ENCODE peak calls at places on chromosomes 7 and 10, in five cellular contexts. H is GM06990, N is OCI-LY7, B is endothelial cell, O is WERI-Rb-1. R is an unnamed sample.

GRCh38 chr7:115953554-115954248 is 76.9 kb downstream of the TFEC start:
- DNase-seq in B (no peak), N (no peak), H (no peak), O (no peak), R (no peak)

GRCh38 chr10:132507467-132507955 is 30.1 kb upstream of the INPP5A start:
- DNase-seq in H (no peak), O (no peak), B (no peak), N (no peak), R (no peak)

GRCh38 chr7:122304604-122304975 is at the start of gene FEZF1:
- DNase-seq in O (peak; percentile 41), B (peak; percentile 31), H (no peak), N (no peak), R (no peak)

GRCh38 chr10:62017141-62017870 is 115.8 kb downstream of the ARID5B start:
- DNase-seq in H (no peak), B (no peak), O (no peak), N (no peak), R (no peak)

GRCh38 chr7:155169498-155170065 is 99.5 kb downstream of the HTR5A start:
- DNase-seq in N (no peak), O (no peak), B (no peak), H (no peak), R (no peak)

GRCh38 chr7:1555813-1556540 is at the start of gene TMEM184A:
- DNase-seq in B (no peak), O (peak; percentile 96), H (peak; percentile 31), N (peak; percentile 75), R (no peak)

GRCh38 chr7:37732253-37732652 is 48.7 kb downstream of the GPR141 start:
- DNase-seq in O (peak; percentile 64), H (peak; percentile 26), N (peak; percentile 45), B (peak; percentile 66), R (no peak)

GRCh38 chr10:28815681-28816080 is 138.4 kb downstream of the BAMBI start:
- DNase-seq in O (no peak), B (no peak), H (no peak), N (no peak), R (peak; percentile 35)

GRCh38 chr10:3570855-3571266 is 214.1 kb downstream of the KLF6 start:
- DNase-seq in H (no peak), N (no peak), O (no peak), B (no peak), R (no peak)

GRCh38 chr7:142739927-142740492 is 9.3 kb upstream of the PRSS1 start:
- DNase-seq in N (peak; percentile 84), B (no peak), H (peak; percentile 6), O (no peak), R (no peak)
- TF ChIP-seq CTCF in N (peak; percentile 75), B (no peak), H (peak; percentile 42), O (no peak), R (no peak)

GRCh38 chr10:124086787-124087671 is 6.4 kb downstream of the CHST15 start:
- DNase-seq in O (no peak), H (no peak), B (no peak), N (no peak), R (no peak)

GRCh38 chr10:124088944-124089343 is 4.5 kb downstream of the CHST15 start:
- DNase-seq in H (no peak), N (no peak), O (no peak), B (no peak), R (no peak)

GRCh38 chr10:124089859-124090258 is 3.5 kb downstream of the CHST15 start:
- DNase-seq in H (no peak), B (no peak), O (no peak), N (no peak), R (no peak)

GRCh38 chr10:124086097-124086710 is 7.2 kb downstream of the CHST15 start:
- DNase-seq in B (no peak), N (no peak), H (no peak), O (no peak), R (no peak)

DNA sequence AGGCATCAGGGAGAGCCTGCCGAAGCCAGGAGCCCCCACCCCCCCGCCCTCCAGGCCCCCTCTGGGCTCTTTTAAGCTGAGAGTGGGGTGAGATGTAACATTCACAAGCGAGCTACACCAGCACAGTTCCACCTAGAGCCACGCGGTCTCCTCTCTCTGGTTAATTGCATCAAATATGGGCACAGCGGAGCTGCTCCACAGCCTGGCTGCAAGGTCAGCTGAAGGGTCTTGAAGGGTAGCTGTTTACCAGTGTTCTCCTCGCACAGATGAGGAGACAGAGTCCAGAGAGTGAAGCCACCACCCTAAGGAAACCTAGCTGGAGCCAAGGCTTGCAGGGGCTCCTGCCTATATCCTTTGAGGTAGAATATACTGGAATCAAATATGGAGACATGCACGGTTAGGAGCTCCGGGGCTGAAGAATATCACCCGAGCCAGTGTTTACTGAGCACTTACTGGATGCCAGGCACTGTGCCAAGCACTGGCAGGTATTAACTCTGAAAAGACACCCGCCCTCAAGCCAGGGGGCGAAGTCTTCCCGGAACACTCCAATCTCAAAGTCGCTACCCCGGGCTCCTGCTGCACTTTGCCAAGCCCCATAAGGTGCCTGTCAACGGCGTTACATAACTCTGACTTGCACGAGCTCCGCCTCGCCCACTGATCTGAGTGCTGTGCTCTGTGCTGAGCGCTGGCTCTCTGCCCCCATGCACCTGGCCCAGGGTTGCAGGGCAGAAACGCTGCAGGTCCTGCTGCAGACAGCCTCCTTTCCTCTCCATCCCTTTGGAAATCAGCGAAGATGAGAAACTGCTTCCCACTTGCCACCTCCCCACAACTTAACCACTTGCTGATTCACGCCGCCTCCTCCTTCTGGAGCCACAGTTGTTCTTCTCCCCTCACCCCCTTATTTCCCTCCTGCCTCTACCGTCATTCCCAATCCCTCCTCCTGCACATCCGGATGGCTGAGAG is 5.4 kb downstream of the CHST15 start:
- DNase-seq in B (no peak), N (no peak), H (no peak), O (no peak), R (no peak)
- TF ChIP-seq CTCF in B (no peak), N (no peak), H (no peak), O (no peak), R (no peak)

GRCh38 chr10:114551310-114551972 is 106.6 kb downstream of the ABLIM1 start:
- DNase-seq in B (no peak), O (no peak), H (no peak), N (no peak), R (no peak)

GRCh38 chr10:114547466-114547865 is 110.6 kb downstream of the ABLIM1 start:
- DNase-seq in H (no peak), O (no peak), B (no peak), N (no peak), R (no peak)

GRCh38 chr10:114550756-114551290 is 107.3 kb downstream of the ABLIM1 start:
- DNase-seq in N (peak; percentile 67), O (no peak), H (no peak), B (no peak), R (no peak)

GRCh38 chr10:114547056-114547455 is 111.0 kb downstream of the ABLIM1 start:
- DNase-seq in N (no peak), B (no peak), O (no peak), H (no peak), R (no peak)

DNA sequence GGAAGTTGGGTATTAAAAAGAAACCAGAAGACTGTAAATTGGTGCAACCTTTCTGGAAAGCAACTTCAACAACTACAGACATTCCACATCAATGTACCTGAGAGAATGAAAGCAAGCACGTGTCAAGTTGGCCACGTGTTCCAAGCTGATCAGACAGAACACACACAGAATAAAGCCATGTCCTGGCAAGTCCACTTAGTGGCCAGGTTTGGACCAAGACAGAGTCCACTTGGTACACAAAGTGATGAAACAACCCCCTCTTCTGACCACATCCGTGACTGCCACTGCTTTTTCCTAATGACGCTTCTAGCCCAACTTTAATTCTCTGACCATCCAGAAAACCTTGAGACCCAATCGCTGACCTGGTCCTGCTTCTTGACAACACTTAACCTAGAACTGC is 109.4 kb downstream of the ABLIM1 start:
- DNase-seq in H (no peak), N (peak; percentile 43), B (peak; percentile 43), O (peak; percentile 65), R (no peak)
- TF ChIP-seq CTCF in H (peak; percentile 40), N (peak; percentile 81), B (peak; percentile 33), O (peak; percentile 78), R (no peak)

GRCh38 chr7:77348371-77348813 is 67.8 kb downstream of the GSAP start:
- DNase-seq in N (no peak), B (no peak), H (no peak), O (no peak), R (no peak)

GRCh38 chr7:77346441-77346840 is 69.7 kb downstream of the GSAP start:
- DNase-seq in O (no peak), B (no peak), H (no peak), N (no peak), R (no peak)

GRCh38 chr7:77352688-77353406 is 63.3 kb downstream of the GSAP start:
- DNase-seq in B (no peak), N (no peak), H (no peak), O (no peak), R (no peak)

GRCh38 chr7:77351539-77352004 is 64.6 kb downstream of the GSAP start:
- DNase-seq in O (no peak), H (peak; percentile 83), N (peak; percentile 59), B (peak; percentile 17), R (no peak)

GRCh38 chr7:77349141-77349540 is 67.0 kb downstream of the GSAP start:
- DNase-seq in H (no peak), N (no peak), B (no peak), O (no peak), R (no peak)
- TF ChIP-seq CTCF in H (no peak), N (no peak), B (no peak), O (no peak), R (no peak)

GRCh38 chr7:2897023-2897422 is 52.9 kb upstream of the GNA12 start:
- DNase-seq in O (no peak), N (no peak), B (no peak), H (no peak), R (no peak)

GRCh38 chr7:2896141-2896540 is 52.0 kb upstream of the GNA12 start:
- DNase-seq in O (no peak), N (peak; percentile 33), B (no peak), H (no peak), R (no peak)

GRCh38 chr7:2892571-2892970 is 48.5 kb upstream of the GNA12 start:
- DNase-seq in O (no peak), B (no peak), N (peak; percentile 48), H (no peak), R (no peak)

GRCh38 chr7:2894118-2894940 is 50.2 kb upstream of the GNA12 start:
- DNase-seq in H (peak; percentile 80), N (peak; percentile 91), O (no peak), B (no peak), R (no peak)

GRCh38 chr7:2893411-2893861 is 49.3 kb upstream of the GNA12 start:
- DNase-seq in H (peak; percentile 38), N (peak; percentile 66), O (no peak), B (no peak), R (no peak)
- TF ChIP-seq CTCF in H (no peak), N (no peak), O (no peak), B (no peak), R (no peak)

GRCh38 chr7:158828343-158829020 is 827 bp downstream of the ESYT2 start:
- DNase-seq in H (peak; percentile 56), N (peak; percentile 47), B (peak; percentile 58), O (peak; percentile 48), R (no peak)

GRCh38 chr7:158830211-158830723 is 958 bp upstream of the ESYT2 start:
- DNase-seq in H (no peak), O (no peak), B (no peak), N (no peak), R (no peak)

GRCh38 chr7:158827411-158828342 is 1.6 kb downstream of the ESYT2 start:
- DNase-seq in B (no peak), N (peak; percentile 23), H (no peak), O (no peak), R (no peak)

GRCh38 chr7:158829021-158829341 is 328 bp downstream of the ESYT2 start:
- DNase-seq in O (peak; percentile 68), B (peak; percentile 56), H (peak; percentile 90), N (peak; percentile 89), R (no peak)

GRCh38 chr7:158829342-158830210 is at the start of gene ESYT2:
- DNase-seq in N (peak; percentile 96), O (peak; percentile 99), H (peak; percentile 99), B (peak; percentile 95), R (peak; percentile 100)
- TF ChIP-seq CTCF in N (peak; percentile 43), O (peak; percentile 19), H (no peak), B (no peak), R (no peak)

R was measured in mesothelial cell of epicardium.